ENCODE peak calls at places on chromosomes 5 and 9, in eight cellular contexts. A is progenitor cell of endocrine pancreas; B is sigmoid colon; J is cardiac fibroblast; D is AG04450; W is endodermal cell; C is CD8-positive, alpha-beta T cell; G is neural progenitor cell. M is an unnamed sample.

GRCh38 chr5:9269024-9269423 is 276.9 kb downstream of the SEMA5A start:
- DNase-seq in B (no peak), W (no peak), C (no peak), D (no peak), A (no peak), G (no peak), J (no peak), M (no peak)

GRCh38 chr5:145237843-145238242 is 597.3 kb downstream of the PRELID2 start:
- DNase-seq in C (no peak), W (peak), G (peak), B (no peak), J (peak), A (peak), D (no peak), M (peak)

GRCh38 chr5:143713331-143714032 is 98.5 kb upstream of the HMHB1 start:
- DNase-seq in W (no peak), G (no peak), C (no peak), A (no peak), D (no peak), J (peak), B (no peak), M (peak)

GRCh38 chr5:85500869-85501268 is 1116.2 kb upstream of the EDIL3 start:
- DNase-seq in A (no peak), B (no peak), W (peak), D (no peak), J (no peak), C (no peak), G (peak), M (no peak)

GRCh38 chr9:23590601-23591000 is 235.4 kb downstream of the ELAVL2 start:
- DNase-seq in J (no peak), W (no peak), B (no peak), C (no peak), G (no peak), D (no peak), A (no peak), M (no peak)

GRCh38 chr9:123278361-123278760 is 10.0 kb upstream of the STRBP start:
- DNase-seq in W (no peak), A (no peak), D (no peak), G (no peak), B (no peak), J (no peak), C (no peak), M (no peak)

GRCh38 chr5:135890867-135891266 is 4.8 kb downstream of the IL9 start:
- DNase-seq in W (no peak), B (no peak), G (no peak), D (no peak), A (no peak), C (no peak), J (no peak), M (no peak)

GRCh38 chr5:57777174-57777581 is 294.6 kb upstream of the ACTBL2 start:
- DNase-seq in G (no peak), J (no peak), B (no peak), C (no peak), W (no peak), D (no peak), A (no peak), M (no peak)

GRCh38 chr5:28374492-28374934 is 1336.1 kb upstream of the CDH9 start:
- DNase-seq in C (no peak), W (no peak), G (no peak), D (no peak), J (no peak), B (no peak), A (no peak), M (no peak)

GRCh38 chr9:96484521-96484931 is 34.6 kb downstream of the HABP4 start:
- DNase-seq in A (no peak), D (no peak), C (no peak), G (no peak), W (no peak), J (no peak), B (no peak), M (no peak)

GRCh38 chr5:39399135-39400036 is 25.4 kb downstream of the DAB2 start:
- DNase-seq in W (no peak), D (peak), A (no peak), C (no peak), B (peak), G (no peak), J (peak), M (peak)

GRCh38 chr9:30235564-30235963 is 2148.9 kb upstream of the ACO1 start:
- DNase-seq in W (no peak), G (no peak), J (no peak), D (no peak), B (no peak), A (no peak), C (no peak), M (no peak)

GRCh38 chr9:37010976-37011375 is 23.1 kb downstream of the PAX5 start:
- DNase-seq in W (no peak), D (no peak), B (no peak), G (no peak), J (no peak), A (no peak), C (no peak), M (no peak)

GRCh38 chr9:91729558-91729842 is 220.5 kb downstream of the ROR2 start:
- DNase-seq in A (no peak), W (no peak), D (no peak), B (no peak), J (no peak), G (no peak), C (no peak), M (no peak)

GRCh38 chr5:177471610-177472356 is 1.7 kb downstream of the DBN1 start:
- DNase-seq in A (no peak), D (no peak), W (peak), B (peak), C (peak), G (no peak), J (peak), M (peak)

GRCh38 chr9:117494401-117495130 is 79.7 kb upstream of the ASTN2 start:
- DNase-seq in J (no peak), D (no peak), W (no peak), A (no peak), C (no peak), G (no peak), B (no peak), M (no peak)

GRCh38 chr5:54895816-54896341 is 89.5 kb downstream of the ESM1 start:
- DNase-seq in C (no peak), D (no peak), J (peak), G (peak), B (no peak), W (peak), A (no peak), M (peak)

DNA sequence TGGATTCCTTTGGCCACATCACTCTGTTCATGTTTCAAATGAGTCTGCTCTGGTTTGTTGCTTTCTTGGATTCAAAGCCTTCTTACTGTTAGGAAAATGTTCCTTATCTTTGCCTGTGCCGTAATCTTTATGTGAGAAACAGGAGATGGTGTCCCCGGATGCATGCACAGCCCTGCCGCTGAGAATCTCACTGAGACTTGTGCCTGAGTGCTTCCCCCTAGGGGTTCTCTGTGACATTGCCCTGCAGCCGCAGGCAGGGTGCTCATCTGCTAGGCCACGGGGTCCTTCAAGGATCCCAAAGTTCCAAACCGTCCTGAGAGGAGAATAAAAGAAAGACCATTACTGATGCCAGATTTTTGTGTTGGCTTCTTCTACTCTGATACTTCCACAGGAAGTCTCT is 81.4 kb upstream of the ANKRD55 start:
- DNase-seq in W (peak), C (no peak), G (peak), A (no peak), D (no peak), J (peak), B (no peak), M (no peak)
- TF ChIP-seq CTCF in W (peak), C (peak), G (peak), A (peak), D (peak), J (peak), B (peak), M (peak)

GRCh38 chr9:81461196-81461595 is 228.2 kb downstream of the TLE1 start:
- DNase-seq in B (no peak), D (no peak), A (no peak), W (no peak), G (no peak), J (no peak), C (no peak), M (no peak)

GRCh38 chr9:81456431-81456970 is 232.8 kb downstream of the TLE1 start:
- DNase-seq in D (no peak), W (no peak), J (peak), A (no peak), G (no peak), C (no peak), B (no peak), M (peak)

GRCh38 chr9:81462759-81463158 is 226.6 kb downstream of the TLE1 start:
- DNase-seq in W (no peak), C (no peak), G (no peak), D (no peak), B (no peak), A (no peak), J (peak), M (no peak)

GRCh38 chr9:81455826-81456225 is 233.5 kb downstream of the TLE1 start:
- DNase-seq in C (no peak), W (no peak), D (no peak), B (no peak), G (no peak), J (no peak), A (no peak), M (no peak)

DNA sequence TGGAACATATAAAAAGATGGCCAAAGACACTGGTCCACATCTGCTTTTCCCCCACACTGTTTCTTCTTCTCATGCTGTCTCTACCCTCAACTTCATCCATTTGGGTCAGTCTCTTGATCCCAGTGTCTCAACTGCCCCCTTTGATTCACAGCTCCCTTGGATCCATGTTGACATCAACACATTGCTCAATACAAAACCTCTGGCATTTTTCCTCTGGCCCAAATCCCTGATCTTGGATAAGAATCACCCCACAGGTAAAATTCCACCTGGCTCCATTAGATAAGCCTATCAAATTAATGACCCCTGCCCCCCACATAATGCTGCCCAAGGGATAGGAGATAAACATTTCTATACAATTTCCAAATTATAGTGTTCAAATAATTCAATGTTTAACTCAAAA is 229.8 kb downstream of the TLE1 start:
- DNase-seq in D (no peak), G (no peak), J (no peak), W (no peak), C (no peak), A (no peak), B (no peak), M (no peak)
- TF ChIP-seq CTCF in D (no peak), G (no peak), J (no peak), W (no peak), C (no peak), A (no peak), B (no peak), M (no peak)

GRCh38 chr9:6829027-6829426 is 71.3 kb downstream of the KDM4C start:
- DNase-seq in A (no peak), D (no peak), J (peak), B (no peak), C (no peak), G (peak), W (no peak), M (peak)

GRCh38 chr9:6822696-6823095 is 64.9 kb downstream of the KDM4C start:
- DNase-seq in D (no peak), G (no peak), J (no peak), C (no peak), A (no peak), W (no peak), B (no peak), M (no peak)

DNA sequence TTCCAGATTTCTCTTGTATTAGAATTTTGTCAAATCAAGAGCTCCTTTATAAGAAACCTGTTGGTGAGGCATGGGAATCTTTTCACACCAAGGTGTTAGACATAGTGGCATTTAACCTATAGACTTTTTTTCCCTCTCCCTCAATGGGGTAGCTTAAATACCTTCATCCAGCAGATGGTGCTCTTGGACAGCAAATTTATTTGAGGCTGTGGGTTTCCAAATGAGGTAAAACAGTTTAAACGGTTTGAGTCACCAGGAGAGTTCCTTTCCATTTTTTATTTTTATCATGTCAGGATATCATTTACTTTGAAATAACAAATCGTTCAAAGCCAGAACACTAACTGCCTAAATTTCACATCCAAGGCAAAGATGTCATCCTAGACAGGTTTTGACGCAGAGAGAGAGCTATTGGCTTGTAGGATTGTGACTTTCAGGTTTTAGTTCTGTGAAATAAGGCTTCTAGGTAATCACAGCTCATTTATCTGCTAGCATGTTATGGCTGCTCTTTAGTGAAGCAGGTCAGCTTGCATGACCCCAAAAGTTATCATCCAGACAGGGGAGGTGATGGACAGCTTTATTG is 69.7 kb downstream of the KDM4C start:
- DNase-seq in C (no peak), W (peak), J (peak), G (peak), B (no peak), D (peak), A (peak), M (peak)
- TF ChIP-seq CTCF in C (peak), W (peak), J (peak), G (peak), B (no peak), D (peak), A (peak), M (peak)

GRCh38 chr5:91642592-91642991 is 259.5 kb upstream of the ARRDC3 start:
- DNase-seq in C (no peak), B (no peak), W (no peak), J (no peak), D (no peak), G (no peak), A (no peak), M (no peak)

GRCh38 chr5:91643796-91644195 is 260.7 kb upstream of the ARRDC3 start:
- DNase-seq in B (no peak), G (no peak), A (no peak), J (peak), C (no peak), W (no peak), D (no peak), M (no peak)

GRCh38 chr5:91639744-91640143 is 256.6 kb upstream of the ARRDC3 start:
- DNase-seq in A (no peak), D (no peak), B (no peak), W (no peak), C (no peak), G (no peak), J (no peak), M (no peak)

GRCh38 chr5:91645347-91645746 is 262.2 kb upstream of the ARRDC3 start:
- DNase-seq in B (no peak), D (no peak), G (no peak), C (no peak), J (no peak), A (no peak), W (no peak), M (no peak)

DNA sequence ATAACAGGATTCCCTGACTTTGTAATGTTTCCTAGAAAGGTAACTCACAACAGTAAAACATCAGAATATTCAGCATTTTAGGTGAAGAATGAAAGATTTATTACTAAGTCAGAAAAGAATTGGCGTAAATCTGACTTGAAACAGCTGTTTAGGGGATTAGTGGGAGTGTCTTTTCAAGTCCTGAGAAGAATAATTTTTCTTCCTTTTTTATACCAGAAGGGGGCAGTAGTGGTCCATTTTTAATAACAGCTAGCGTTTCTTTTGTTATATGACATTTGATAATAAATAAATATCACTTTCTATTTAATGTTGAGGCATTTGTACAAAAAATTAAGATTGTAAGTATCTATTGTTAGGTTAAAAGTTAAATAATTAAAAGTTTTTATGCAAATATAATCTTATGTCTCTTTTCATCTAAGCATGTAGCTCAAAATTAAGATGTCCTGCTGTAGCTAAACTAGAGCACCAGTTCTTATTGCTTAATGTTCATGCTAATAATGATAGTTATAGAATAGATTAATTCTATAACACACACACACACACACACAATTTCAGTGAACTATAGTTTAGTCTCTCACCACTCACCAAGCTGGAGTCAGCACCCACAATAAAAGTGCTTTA is 258.7 kb upstream of the ARRDC3 start:
- DNase-seq in D (peak), G (peak), J (peak), A (no peak), C (no peak), W (no peak), B (no peak), M (peak)
- TF ChIP-seq CTCF in D (peak), G (peak), J (peak), A (peak), C (peak), W (peak), B (no peak), M (peak)

GRCh38 chr9:131530930-131531832 is at the start of gene UCK1:
- DNase-seq in G (peak), C (peak), A (peak), D (peak), B (peak), J (peak), W (peak), M (peak)
- TF ChIP-seq CTCF in G (no peak), C (no peak), A (no peak), D (no peak), B (no peak), J (no peak), W (no peak), M (no peak)

DNA sequence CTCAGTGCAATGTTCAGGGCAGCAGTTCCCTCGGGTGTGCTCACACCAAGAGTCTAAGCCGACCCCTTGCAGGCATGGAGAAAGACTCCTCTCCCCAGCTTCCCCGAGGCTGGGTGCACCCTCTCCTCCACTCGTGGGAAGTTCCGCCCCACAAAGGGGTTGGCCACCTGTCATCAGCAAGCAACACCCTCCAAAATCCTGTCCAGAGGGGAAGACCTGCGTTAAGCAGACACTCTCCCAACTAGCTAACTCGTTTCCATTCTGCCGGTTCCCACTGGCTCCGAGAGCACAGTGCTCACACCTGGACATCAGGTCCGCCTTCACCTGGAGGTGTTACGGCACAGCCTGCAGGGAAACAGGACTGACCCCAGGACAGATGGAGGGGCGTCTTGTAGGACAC is 117.9 kb upstream of the IRX4 start:
- DNase-seq in B (no peak), J (no peak), W (no peak), A (no peak), D (no peak), G (peak), C (no peak), M (no peak)
- TF ChIP-seq CTCF in B (no peak), J (no peak), W (no peak), A (no peak), D (no peak), G (no peak), C (no peak), M (no peak)

DNA sequence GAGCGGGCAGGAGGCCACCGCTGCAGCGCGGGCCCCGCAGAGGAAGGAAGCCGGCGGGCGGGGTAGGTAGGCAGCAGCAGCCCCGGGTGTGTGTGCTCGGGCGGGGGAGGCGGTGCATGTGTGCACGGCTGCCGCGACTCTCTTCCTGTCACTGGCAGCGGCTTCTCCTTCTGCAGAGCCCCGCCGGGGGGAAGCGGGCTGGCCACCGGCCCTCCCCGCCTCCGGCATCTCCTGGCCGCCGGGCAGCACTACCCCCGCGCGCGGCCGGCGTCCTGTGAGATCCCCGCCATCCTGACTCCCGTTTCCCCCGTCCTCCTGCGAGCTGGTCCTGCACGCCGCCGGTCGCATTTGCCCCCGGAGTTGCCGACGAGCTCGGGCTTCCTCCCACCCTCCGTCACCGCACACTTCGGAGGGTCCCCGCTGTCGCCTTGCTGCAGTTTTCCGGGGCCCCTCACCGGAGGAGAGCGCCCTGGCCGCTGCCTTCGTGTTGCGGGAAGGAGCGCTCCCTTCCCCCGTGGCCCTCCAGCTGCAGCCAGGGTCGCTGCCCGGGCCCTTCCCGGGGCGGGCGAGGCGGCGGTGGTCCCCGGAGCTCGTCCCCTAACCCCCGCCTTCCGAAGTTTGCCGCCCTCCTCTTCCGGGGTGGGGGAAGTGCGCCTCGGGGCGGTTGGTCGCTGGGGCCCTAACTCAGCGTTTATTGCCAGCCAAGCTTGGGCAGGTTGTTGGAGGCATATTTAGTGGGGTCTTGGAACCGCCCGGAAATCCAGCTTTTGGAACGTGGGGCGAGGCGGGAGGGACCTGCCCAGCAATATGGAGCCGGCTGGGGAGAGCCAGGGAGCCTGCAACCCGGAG is 556 bp downstream of the PIK3R1 start:
- DNase-seq in A (peak), B (peak), W (peak), G (peak), D (no peak), C (peak), J (no peak), M (no peak)
- TF ChIP-seq CTCF in A (no peak), B (peak), W (no peak), G (peak), D (no peak), C (no peak), J (no peak), M (no peak)

M was measured in HFFc6.